ENCODE peak calls at places on chromosomes 4 and X, in six cellular contexts. S, M, Z, E, H and W are unnamed samples.

GRCh38 chr4:3302164-3302785 is 9.5 kb downstream of the RGS12 start:
- DNase-seq in S (no peak), M (no peak), Z (no peak), E (peak; percentile 21), H (no peak), W (no peak)

GRCh38 chr4:170057851-170058250 is 31.7 kb upstream of the MFAP3L start:
- DNase-seq in S (no peak), M (no peak), Z (no peak), E (no peak), H (no peak), W (no peak)

GRCh38 chr4:6673660-6674499 is 19.8 kb upstream of the S100P start:
- DNase-seq in S (peak; percentile 92), M (peak; percentile 94), Z (peak; percentile 90), E (peak; percentile 80), H (peak; percentile 98), W (peak; percentile 96)

GRCh38 chrX:65635371-65635770 is 32.1 kb upstream of the MSN start:
- DNase-seq in S (no peak), M (no peak), Z (no peak), E (no peak), H (no peak), W (no peak)

GRCh38 chr4:26321326-26322276 is 787 bp downstream of the RBPJ start:
- DNase-seq in S (peak; percentile 66), M (no peak), Z (peak; percentile 5), E (no peak), H (peak; percentile 20), W (no peak)

GRCh38 chrX:116872931-116873330 is 410.2 kb upstream of the CT83 start:
- DNase-seq in S (no peak), M (no peak), Z (no peak), E (no peak), H (no peak), W (no peak)

GRCh38 chr4:183398298-183399129 is 45.9 kb upstream of the CDKN2AIP start:
- DNase-seq in S (peak; percentile 83), M (no peak), Z (peak; percentile 51), E (no peak), H (peak; percentile 83), W (peak; percentile 54)

GRCh38 chr4:55784747-55785146 is 34.8 kb upstream of the EXOC1L start:
- DNase-seq in S (no peak), M (no peak), Z (no peak), E (no peak), H (no peak), W (no peak)

GRCh38 chr4:78644744-78645330 is 93.3 kb downstream of the ANXA3 start:
- DNase-seq in S (no peak), M (peak; percentile 49), Z (peak; percentile 51), E (no peak), H (peak; percentile 70), W (no peak)

GRCh38 chrX:103431316-103431715 is 55.0 kb downstream of the BEX3 start:
- DNase-seq in S (no peak), M (no peak), Z (no peak), E (no peak), H (no peak), W (no peak)

GRCh38 chrX:138756234-138756633 is 44.7 kb upstream of the FGF13 start:
- DNase-seq in S (peak; percentile 44), M (no peak), Z (no peak), E (no peak), H (peak; percentile 8), W (peak; percentile 43)

GRCh38 chr4:123399638-123400358 is 3.2 kb downstream of the SPRY1 start:
- DNase-seq in S (no peak), M (no peak), Z (no peak), E (no peak), H (no peak), W (no peak)

GRCh38 chr4:71262161-71262560 is 76.7 kb upstream of the SLC4A4 start:
- DNase-seq in S (no peak), M (no peak), Z (no peak), E (no peak), H (no peak), W (no peak)

GRCh38 chr4:138952405-138952804 is 63.2 kb upstream of the NOCT start:
- DNase-seq in S (peak; percentile 17), M (no peak), Z (no peak), E (no peak), H (no peak), W (no peak)

GRCh38 chr4:24664956-24665355 is 80.6 kb upstream of the DHX15 start:
- DNase-seq in S (no peak), M (no peak), Z (peak; percentile 11), E (no peak), H (no peak), W (no peak)

GRCh38 chrX:150062292-150063137 is 124.2 kb upstream of the EOLA2 start:
- DNase-seq in S (no peak), M (no peak), Z (no peak), E (no peak), H (no peak), W (no peak)

GRCh38 chr4:742096-742741 is 36.6 kb downstream of the PCGF3 start:
- DNase-seq in S (no peak), M (no peak), Z (no peak), E (no peak), H (no peak), W (no peak)

GRCh38 chr4:54568184-54568583 is 89.6 kb upstream of the KIT start:
- DNase-seq in S (peak; percentile 16), M (no peak), Z (no peak), E (no peak), H (peak; percentile 39), W (no peak)

GRCh38 chr4:142156246-142156645 is 519.9 kb downstream of the IL15 start:
- DNase-seq in S (no peak), M (no peak), Z (no peak), E (no peak), H (no peak), W (no peak)

GRCh38 chr4:56123051-56123450 is 174.3 kb downstream of the CEP135 start:
- DNase-seq in S (no peak), M (no peak), Z (no peak), E (no peak), H (no peak), W (no peak)

GRCh38 chr4:38765391-38765790 is 17.4 kb downstream of the TLR10 start:
- DNase-seq in S (no peak), M (no peak), Z (no peak), E (no peak), H (no peak), W (no peak)
- TF ChIP-seq ZNF274 in S (no peak), M (no peak), Z (no peak), E (no peak), H (no peak), W (no peak)

GRCh38 chrX:16215660-16216059 is 48.4 kb downstream of the MAGEB17 start:
- DNase-seq in S (no peak), M (no peak), Z (no peak), E (no peak), H (no peak), W (peak; percentile 60)

GRCh38 chrX:16212436-16212835 is 45.2 kb downstream of the MAGEB17 start:
- DNase-seq in S (no peak), M (peak; percentile 7), Z (peak; percentile 0), E (no peak), H (peak; percentile 7), W (peak; percentile 20)

GRCh38 chrX:16208601-16209000 is 41.3 kb downstream of the MAGEB17 start:
- DNase-seq in S (no peak), M (no peak), Z (no peak), E (no peak), H (no peak), W (no peak)

GRCh38 chrX:16212024-16212423 is 44.7 kb downstream of the MAGEB17 start:
- DNase-seq in S (no peak), M (no peak), Z (no peak), E (no peak), H (no peak), W (no peak)

GRCh38 chrX:16213970-16214369 is 46.7 kb downstream of the MAGEB17 start:
- DNase-seq in S (no peak), M (no peak), Z (no peak), E (no peak), H (no peak), W (no peak)
- TF ChIP-seq ZNF274 in S (no peak), M (no peak), Z (no peak), E (no peak), H (no peak), W (no peak)

DNA sequence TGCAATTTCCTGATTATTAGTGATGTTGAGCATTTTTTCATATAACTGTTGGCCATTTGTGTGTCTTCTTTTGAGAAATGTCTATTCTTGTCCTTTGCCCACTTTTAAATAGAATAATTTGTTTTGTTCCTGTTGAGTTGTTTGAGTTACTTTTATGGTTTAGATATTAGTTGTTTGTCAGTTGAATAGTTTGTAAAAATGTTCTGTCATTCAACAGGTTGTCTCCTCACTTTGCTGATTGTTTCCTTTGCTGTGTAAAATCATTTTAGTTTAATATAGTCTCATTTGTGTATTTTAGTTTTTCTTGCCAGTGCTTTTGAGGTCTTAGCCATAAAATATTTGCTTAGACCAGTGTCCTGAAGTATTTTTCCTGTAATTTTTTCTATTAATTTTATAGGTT is 181.8 kb upstream of the GLRA2 start:
- DNase-seq in S (no peak), M (no peak), Z (no peak), E (no peak), H (no peak), W (no peak)
- TF ChIP-seq ZNF274 in S (no peak), M (no peak), Z (no peak), E (no peak), H (no peak), W (no peak)

GRCh38 chr4:121139533-121140222 is 24.4 kb downstream of the TNIP3 start:
- DNase-seq in S (no peak), M (no peak), Z (no peak), E (peak; percentile 25), H (no peak), W (no peak)
- TF ChIP-seq ZNF274 in S (no peak), M (no peak), Z (no peak), E (no peak), H (no peak), W (no peak)

DNA sequence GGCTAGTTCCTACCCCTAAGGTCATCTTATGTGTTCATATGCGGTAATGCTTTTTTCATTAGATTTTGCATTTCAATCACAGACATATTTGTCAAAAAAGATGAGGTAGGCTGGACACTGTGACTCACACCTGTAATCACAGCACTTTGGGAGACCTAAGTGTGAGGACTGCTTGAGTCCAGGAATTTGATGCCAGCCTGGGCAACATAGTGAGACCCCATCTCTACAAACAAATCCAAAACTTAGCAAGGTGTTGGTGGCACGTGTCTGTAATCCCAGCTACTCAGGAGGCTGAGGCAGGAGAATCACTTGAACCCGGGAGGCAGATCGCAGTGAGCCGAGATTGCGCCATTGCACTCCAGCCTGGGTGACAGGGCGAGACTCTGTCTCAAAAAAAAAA is 23.5 kb downstream of the PGAM4 start:
- DNase-seq in S (no peak), M (no peak), Z (no peak), E (no peak), H (no peak), W (no peak)
- TF ChIP-seq ZNF274 in S (no peak), M (no peak), Z (no peak), E (no peak), H (no peak), W (no peak)

GRCh38 chrX:10106801-10107200 is 50.0 kb upstream of the CLCN4 start:
- DNase-seq in S (no peak), M (no peak), Z (no peak), E (no peak), H (no peak), W (no peak)
- TF ChIP-seq ZNF274 in S (no peak), M (no peak), Z (no peak), E (no peak), H (no peak), W (no peak)